ENCODE peak calls at places on chromosomes 1 and 21, in nine cellular contexts. N, K, M, H, D, S, B, V and F are unnamed samples.

GRCh38 chr1:61058477-61059245 is 23.7 kb upstream of the NFIA start:
- DNase-seq in N (no peak), K (no peak), M (no peak), H (no peak), D (no peak), S (no peak), B (no peak), V (no peak), F (no peak)

GRCh38 chr1:153697873-153698647 is 19.6 kb downstream of the NPR1 start:
- DNase-seq in N (no peak), K (no peak), M (no peak), H (no peak), D (no peak), S (peak), B (no peak), V (no peak), F (peak)

GRCh38 chr21:38229260-38229877 is 27.4 kb upstream of the KCNJ15 start:
- DNase-seq in N (no peak), K (no peak), M (no peak), H (no peak), D (no peak), S (no peak), B (no peak), V (no peak), F (no peak)

GRCh38 chr1:186424539-186424938 is 36.4 kb downstream of the PDC start:
- DNase-seq in N (no peak), K (no peak), M (no peak), H (no peak), D (no peak), S (peak), B (no peak), V (no peak), F (no peak)

GRCh38 chr1:68758666-68759209 is 261.9 kb upstream of the DEPDC1 start:
- DNase-seq in N (no peak), K (no peak), M (no peak), H (no peak), D (no peak), S (no peak), B (no peak), V (no peak), F (no peak)

GRCh38 chr1:233269656-233270055 is 25.9 kb downstream of the PCNX2 start:
- DNase-seq in N (no peak), K (no peak), M (peak), H (no peak), D (no peak), S (no peak), B (no peak), V (no peak), F (no peak)

GRCh38 chr1:91864017-91864700 is 21.8 kb downstream of the TGFBR3 start:
- DNase-seq in N (no peak), K (no peak), M (no peak), H (no peak), D (no peak), S (no peak), B (no peak), V (no peak), F (no peak)

GRCh38 chr1:219086956-219087469 is 86.7 kb upstream of the LYPLAL1 start:
- DNase-seq in N (no peak), K (peak), M (no peak), H (no peak), D (no peak), S (no peak), B (no peak), V (no peak), F (no peak)

GRCh38 chr21:8989883-8990325 is 1531.5 kb upstream of the TPTE start:
- DNase-seq in N (peak), K (no peak), M (no peak), H (no peak), D (no peak), S (no peak), B (no peak), V (no peak), F (no peak)

GRCh38 chr1:204080163-204080903 is 7.4 kb downstream of the SOX13 start:
- DNase-seq in N (peak), K (no peak), M (peak), H (peak), D (no peak), S (peak), B (peak), V (no peak), F (no peak)

GRCh38 chr1:35568975-35569395 is 4.1 kb upstream of the TFAP2E start:
- DNase-seq in N (peak), K (peak), M (peak), H (peak), D (no peak), S (peak), B (peak), V (peak), F (peak)

GRCh38 chr1:207312604-207312920 is 8.9 kb upstream of the CD55 start:
- DNase-seq in N (no peak), K (no peak), M (no peak), H (no peak), D (no peak), S (no peak), B (no peak), V (no peak), F (no peak)

GRCh38 chr1:118184737-118185082 is 318 bp downstream of the SPAG17 start:
- DNase-seq in N (no peak), K (no peak), M (no peak), H (no peak), D (no peak), S (no peak), B (no peak), V (no peak), F (no peak)

GRCh38 chr1:227396539-227397355 is 78.5 kb upstream of the CDC42BPA start:
- DNase-seq in N (no peak), K (no peak), M (no peak), H (no peak), D (no peak), S (no peak), B (no peak), V (no peak), F (no peak)

GRCh38 chr1:107669996-107670395 is 295.0 kb downstream of the VAV3 start:
- DNase-seq in N (peak), K (no peak), M (no peak), H (no peak), D (no peak), S (peak), B (peak), V (no peak), F (no peak)

GRCh38 chr1:86833461-86834215 is 80.3 kb downstream of the SELENOF start:
- DNase-seq in N (peak), K (peak), M (peak), H (peak), D (peak), S (peak), B (peak), V (peak), F (peak)

GRCh38 chr1:184953600-184954219 is 20.6 kb downstream of the NIBAN1 start:
- DNase-seq in N (no peak), K (no peak), M (peak), H (no peak), D (no peak), S (no peak), B (no peak), V (no peak), F (no peak)

GRCh38 chr1:2110191-2110737 is 60.1 kb downstream of the PRKCZ start:
- DNase-seq in N (no peak), K (no peak), M (no peak), H (no peak), D (no peak), S (no peak), B (no peak), V (no peak), F (no peak)

GRCh38 chr1:75338974-75339483 is 204.8 kb downstream of the LHX8 start:
- DNase-seq in N (no peak), K (no peak), M (no peak), H (no peak), D (peak), S (no peak), B (no peak), V (no peak), F (no peak)

GRCh38 chr1:94456736-94457135 is 38.5 kb downstream of the ABCD3 start:
- DNase-seq in N (no peak), K (no peak), M (no peak), H (no peak), D (no peak), S (no peak), B (no peak), V (no peak), F (no peak)

GRCh38 chr21:25772680-25773079 is 37.9 kb downstream of the GABPA start:
- DNase-seq in N (no peak), K (peak), M (no peak), H (no peak), D (no peak), S (no peak), B (no peak), V (no peak), F (no peak)

GRCh38 chr1:205998457-205999241 is 4.5 kb downstream of the RAB7B start:
- DNase-seq in N (no peak), K (no peak), M (no peak), H (no peak), D (no peak), S (no peak), B (no peak), V (no peak), F (no peak)

GRCh38 chr1:230972855-230973271 is 5.8 kb downstream of the TTC13 start:
- DNase-seq in N (no peak), K (peak), M (no peak), H (no peak), D (peak), S (no peak), B (peak), V (peak), F (no peak)

GRCh38 chr1:236864996-236865877 is 70.1 kb downstream of the MTR start:
- DNase-seq in N (no peak), K (no peak), M (no peak), H (no peak), D (no peak), S (no peak), B (no peak), V (no peak), F (no peak)

GRCh38 chr1:245589827-245590421 is 435.1 kb downstream of the KIF26B start:
- DNase-seq in N (peak), K (no peak), M (no peak), H (no peak), D (no peak), S (no peak), B (no peak), V (no peak), F (no peak)

GRCh38 chr1:223763881-223764280 is 51.5 kb downstream of the CAPN2 start:
- DNase-seq in N (no peak), K (no peak), M (no peak), H (no peak), D (no peak), S (no peak), B (no peak), V (no peak), F (no peak)

GRCh38 chr1:181089777-181090505 is 1.4 kb downstream of the IER5 start:
- DNase-seq in N (no peak), K (peak), M (peak), H (peak), D (peak), S (peak), B (peak), V (peak), F (peak)

GRCh38 chr1:154219511-154219910 is 1.2 kb upstream of the UBAP2L start:
- DNase-seq in N (peak), K (peak), M (peak), H (no peak), D (no peak), S (no peak), B (peak), V (no peak), F (no peak)

GRCh38 chr1:41435570-41436178 is 48.8 kb downstream of the EDN2 start:
- DNase-seq in N (no peak), K (no peak), M (no peak), H (no peak), D (no peak), S (no peak), B (no peak), V (no peak), F (no peak)

GRCh38 chr1:18511469-18511997 is 30.8 kb downstream of the KLHDC7A start:
- DNase-seq in N (no peak), K (no peak), M (no peak), H (no peak), D (no peak), S (no peak), B (no peak), V (no peak), F (no peak)

GRCh38 chr1:100034465-100034864 is 64.7 kb downstream of the SLC35A3 start:
- DNase-seq in N (peak), K (peak), M (peak), H (no peak), D (no peak), S (no peak), B (no peak), V (no peak), F (no peak)

GRCh38 chr1:213284626-213285025 is 233.6 kb downstream of the RPS6KC1 start:
- DNase-seq in N (no peak), K (no peak), M (peak), H (no peak), D (no peak), S (no peak), B (no peak), V (no peak), F (no peak)

GRCh38 chr1:201356701-201357100 is 20.8 kb downstream of the TNNT2 start:
- DNase-seq in N (no peak), K (no peak), M (no peak), H (no peak), D (no peak), S (no peak), B (no peak), V (no peak), F (no peak)

GRCh38 chr1:3243304-3243703 is 174.3 kb downstream of the PRDM16 start:
- DNase-seq in N (no peak), K (no peak), M (no peak), H (no peak), D (no peak), S (no peak), B (no peak), V (no peak), F (no peak)

GRCh38 chr21:46065993-46066842 is 31.7 kb upstream of the COL6A2 start:
- DNase-seq in N (no peak), K (no peak), M (peak), H (peak), D (no peak), S (no peak), B (no peak), V (no peak), F (no peak)